ENCODE peak calls at places on chromosomes 11 and 22, in five cellular contexts. One of them, this sample, is unnamed.

GRCh38 chr22:38108561-38109319 is 1.7 kb downstream of the BAIAP2L2 start:
- DNase-seq in lower leg skin: no peak
- DNase-seq in T-helper 1 cell: no peak
- DNase-seq in activated CD4-positive, alpha-beta T cell treated with anti-CD3 and anti-CD28 coated beads, Interleukin-2, amount 50 U/mL, for 1 hour: no peak
- DNase-seq in stimulated activated CD8-positive, alpha-beta memory T cell treated with anti-CD3 and anti-CD28 coated beads, Interleukin-4, amount 100 ng/mL, for 4 hours: no peak
- DNase-seq in this sample: no peak

GRCh38 chr11:118691926-118692830 is 12.7 kb upstream of the TREH start:
- DNase-seq in lower leg skin: no peak
- DNase-seq in T-helper 1 cell: no peak
- DNase-seq in activated CD4-positive, alpha-beta T cell treated with anti-CD3 and anti-CD28 coated beads, Interleukin-2, amount 50 U/mL, for 1 hour: peak
- DNase-seq in stimulated activated CD8-positive, alpha-beta memory T cell treated with anti-CD3 and anti-CD28 coated beads, Interleukin-4, amount 100 ng/mL, for 4 hours: peak
- DNase-seq in this sample: peak

GRCh38 chr11:103566116-103566515 is 456.9 kb downstream of the DYNC2H1 start:
- DNase-seq in lower leg skin: no peak
- DNase-seq in T-helper 1 cell: no peak
- DNase-seq in activated CD4-positive, alpha-beta T cell treated with anti-CD3 and anti-CD28 coated beads, Interleukin-2, amount 50 U/mL, for 1 hour: no peak
- DNase-seq in stimulated activated CD8-positive, alpha-beta memory T cell treated with anti-CD3 and anti-CD28 coated beads, Interleukin-4, amount 100 ng/mL, for 4 hours: no peak
- DNase-seq in this sample: no peak

GRCh38 chr11:109606256-109606655 is 184.3 kb downstream of the C11orf87 start:
- DNase-seq in lower leg skin: no peak
- DNase-seq in T-helper 1 cell: no peak
- DNase-seq in activated CD4-positive, alpha-beta T cell treated with anti-CD3 and anti-CD28 coated beads, Interleukin-2, amount 50 U/mL, for 1 hour: no peak
- DNase-seq in stimulated activated CD8-positive, alpha-beta memory T cell treated with anti-CD3 and anti-CD28 coated beads, Interleukin-4, amount 100 ng/mL, for 4 hours: no peak
- DNase-seq in this sample: no peak

GRCh38 chr22:29674121-29674520 is 45.7 kb upstream of the CABP7 start:
- DNase-seq in lower leg skin: no peak
- DNase-seq in T-helper 1 cell: no peak
- DNase-seq in activated CD4-positive, alpha-beta T cell treated with anti-CD3 and anti-CD28 coated beads, Interleukin-2, amount 50 U/mL, for 1 hour: no peak
- DNase-seq in stimulated activated CD8-positive, alpha-beta memory T cell treated with anti-CD3 and anti-CD28 coated beads, Interleukin-4, amount 100 ng/mL, for 4 hours: no peak
- DNase-seq in this sample: no peak

GRCh38 chr22:39654959-39655579 is 84.5 kb downstream of the CACNA1I start:
- DNase-seq in lower leg skin: no peak
- DNase-seq in T-helper 1 cell: no peak
- DNase-seq in activated CD4-positive, alpha-beta T cell treated with anti-CD3 and anti-CD28 coated beads, Interleukin-2, amount 50 U/mL, for 1 hour: no peak
- DNase-seq in stimulated activated CD8-positive, alpha-beta memory T cell treated with anti-CD3 and anti-CD28 coated beads, Interleukin-4, amount 100 ng/mL, for 4 hours: no peak
- DNase-seq in this sample: no peak

GRCh38 chr22:44012172-44012571 is 11.9 kb upstream of the PARVB start:
- DNase-seq in lower leg skin: no peak
- DNase-seq in T-helper 1 cell: no peak
- DNase-seq in activated CD4-positive, alpha-beta T cell treated with anti-CD3 and anti-CD28 coated beads, Interleukin-2, amount 50 U/mL, for 1 hour: no peak
- DNase-seq in stimulated activated CD8-positive, alpha-beta memory T cell treated with anti-CD3 and anti-CD28 coated beads, Interleukin-4, amount 100 ng/mL, for 4 hours: no peak
- DNase-seq in this sample: no peak

GRCh38 chr11:79264284-79264683 is 176.5 kb downstream of the TENM4 start:
- DNase-seq in lower leg skin: no peak
- DNase-seq in T-helper 1 cell: no peak
- DNase-seq in activated CD4-positive, alpha-beta T cell treated with anti-CD3 and anti-CD28 coated beads, Interleukin-2, amount 50 U/mL, for 1 hour: no peak
- DNase-seq in stimulated activated CD8-positive, alpha-beta memory T cell treated with anti-CD3 and anti-CD28 coated beads, Interleukin-4, amount 100 ng/mL, for 4 hours: no peak
- DNase-seq in this sample: no peak

GRCh38 chr11:15327786-15328231 is 213.1 kb downstream of the INSC start:
- DNase-seq in lower leg skin: peak
- DNase-seq in T-helper 1 cell: no peak
- DNase-seq in activated CD4-positive, alpha-beta T cell treated with anti-CD3 and anti-CD28 coated beads, Interleukin-2, amount 50 U/mL, for 1 hour: no peak
- DNase-seq in stimulated activated CD8-positive, alpha-beta memory T cell treated with anti-CD3 and anti-CD28 coated beads, Interleukin-4, amount 100 ng/mL, for 4 hours: no peak
- DNase-seq in this sample: peak

GRCh38 chr11:65224939-65225283 is 36.9 kb upstream of the POLA2 start:
- DNase-seq in lower leg skin: no peak
- DNase-seq in T-helper 1 cell: no peak
- DNase-seq in activated CD4-positive, alpha-beta T cell treated with anti-CD3 and anti-CD28 coated beads, Interleukin-2, amount 50 U/mL, for 1 hour: no peak
- DNase-seq in stimulated activated CD8-positive, alpha-beta memory T cell treated with anti-CD3 and anti-CD28 coated beads, Interleukin-4, amount 100 ng/mL, for 4 hours: no peak
- DNase-seq in this sample: no peak

GRCh38 chr11:57460756-57461749 is 725 bp downstream of the RTN4RL2 start:
- DNase-seq in lower leg skin: no peak
- DNase-seq in T-helper 1 cell: no peak
- DNase-seq in activated CD4-positive, alpha-beta T cell treated with anti-CD3 and anti-CD28 coated beads, Interleukin-2, amount 50 U/mL, for 1 hour: no peak
- DNase-seq in stimulated activated CD8-positive, alpha-beta memory T cell treated with anti-CD3 and anti-CD28 coated beads, Interleukin-4, amount 100 ng/mL, for 4 hours: no peak
- DNase-seq in this sample: peak

GRCh38 chr11:28017816-28018215 is 90.1 kb downstream of the KIF18A start:
- DNase-seq in lower leg skin: no peak
- DNase-seq in T-helper 1 cell: no peak
- DNase-seq in activated CD4-positive, alpha-beta T cell treated with anti-CD3 and anti-CD28 coated beads, Interleukin-2, amount 50 U/mL, for 1 hour: no peak
- DNase-seq in stimulated activated CD8-positive, alpha-beta memory T cell treated with anti-CD3 and anti-CD28 coated beads, Interleukin-4, amount 100 ng/mL, for 4 hours: no peak
- DNase-seq in this sample: no peak

GRCh38 chr22:45192701-45193187 is 29.0 kb downstream of the NUP50 start:
- DNase-seq in lower leg skin: peak
- DNase-seq in T-helper 1 cell: no peak
- DNase-seq in activated CD4-positive, alpha-beta T cell treated with anti-CD3 and anti-CD28 coated beads, Interleukin-2, amount 50 U/mL, for 1 hour: no peak
- DNase-seq in stimulated activated CD8-positive, alpha-beta memory T cell treated with anti-CD3 and anti-CD28 coated beads, Interleukin-4, amount 100 ng/mL, for 4 hours: no peak
- DNase-seq in this sample: no peak

GRCh38 chr11:119590651-119591308 is 138.2 kb downstream of the NECTIN1 start:
- DNase-seq in lower leg skin: peak
- DNase-seq in T-helper 1 cell: no peak
- DNase-seq in activated CD4-positive, alpha-beta T cell treated with anti-CD3 and anti-CD28 coated beads, Interleukin-2, amount 50 U/mL, for 1 hour: no peak
- DNase-seq in stimulated activated CD8-positive, alpha-beta memory T cell treated with anti-CD3 and anti-CD28 coated beads, Interleukin-4, amount 100 ng/mL, for 4 hours: no peak
- DNase-seq in this sample: no peak

This sample was measured in DND-41.